ENCODE peak calls at places on chromosomes 5 and 9, in nine cellular contexts. One of them, this sample, is unnamed.

GRCh38 chr5:98474802-98475201 is 298.7 kb upstream of the RGMB start:
- DNase-seq in astrocyte of the spinal cord: no peak
- DNase-seq in fibroblast of pulmonary artery: peak; percentile 38
- DNase-seq in PC-3: no peak
- DNase-seq in neural progenitor cell: no peak
- DNase-seq in bronchial epithelial cell: no peak
- DNase-seq in psoas muscle: no peak
- DNase-seq in lower leg skin: no peak
- DNase-seq in ovary: no peak
- DNase-seq in this sample: no peak

GRCh38 chr9:93096811-93097382 is 880 bp downstream of the CARD19 start:
- DNase-seq in astrocyte of the spinal cord: no peak
- DNase-seq in bronchial epithelial cell: no peak
- DNase-seq in ovary: peak; percentile 63
- DNase-seq in lower leg skin: peak; percentile 88
- DNase-seq in PC-3: no peak
- DNase-seq in neural progenitor cell: no peak
- DNase-seq in psoas muscle: no peak
- DNase-seq in fibroblast of pulmonary artery: no peak
- DNase-seq in this sample: no peak

GRCh38 chr9:129399301-129399990 is 221.4 kb upstream of the IER5L start:
- DNase-seq in neural progenitor cell: no peak
- DNase-seq in bronchial epithelial cell: no peak
- DNase-seq in fibroblast of pulmonary artery: no peak
- DNase-seq in psoas muscle: peak; percentile 29
- DNase-seq in astrocyte of the spinal cord: no peak
- DNase-seq in PC-3: no peak
- DNase-seq in lower leg skin: no peak
- DNase-seq in ovary: peak; percentile 26
- DNase-seq in this sample: no peak

GRCh38 chr9:133906218-133906617 is 85.9 kb downstream of the VAV2 start:
- DNase-seq in astrocyte of the spinal cord: no peak
- DNase-seq in lower leg skin: no peak
- DNase-seq in PC-3: no peak
- DNase-seq in fibroblast of pulmonary artery: no peak
- DNase-seq in neural progenitor cell: no peak
- DNase-seq in bronchial epithelial cell: no peak
- DNase-seq in ovary: no peak
- DNase-seq in psoas muscle: no peak
- DNase-seq in this sample: no peak

GRCh38 chr9:123329329-123329955 is 26.6 kb upstream of the CRB2 start:
- DNase-seq in fibroblast of pulmonary artery: no peak
- DNase-seq in bronchial epithelial cell: peak; percentile 42
- DNase-seq in astrocyte of the spinal cord: no peak
- DNase-seq in PC-3: peak; percentile 63
- DNase-seq in lower leg skin: no peak
- DNase-seq in psoas muscle: no peak
- DNase-seq in neural progenitor cell: no peak
- DNase-seq in ovary: no peak
- DNase-seq in this sample: no peak

GRCh38 chr9:126471084-126471611 is 142.6 kb upstream of the LMX1B start:
- DNase-seq in fibroblast of pulmonary artery: peak; percentile 31
- DNase-seq in psoas muscle: peak; percentile 80
- DNase-seq in bronchial epithelial cell: no peak
- DNase-seq in PC-3: no peak
- DNase-seq in neural progenitor cell: no peak
- DNase-seq in astrocyte of the spinal cord: peak; percentile 46
- DNase-seq in lower leg skin: peak; percentile 95
- DNase-seq in ovary: no peak
- DNase-seq in this sample: no peak

GRCh38 chr9:13386935-13387667 is 107.6 kb upstream of the MPDZ start:
- DNase-seq in psoas muscle: no peak
- DNase-seq in astrocyte of the spinal cord: peak; percentile 86
- DNase-seq in fibroblast of pulmonary artery: peak; percentile 89
- DNase-seq in bronchial epithelial cell: no peak
- DNase-seq in neural progenitor cell: no peak
- DNase-seq in PC-3: no peak
- DNase-seq in lower leg skin: no peak
- DNase-seq in ovary: no peak
- DNase-seq in this sample: peak; percentile 88

GRCh38 chr5:76854644-76855043 is 4.8 kb downstream of the S100Z start:
- DNase-seq in bronchial epithelial cell: no peak
- DNase-seq in neural progenitor cell: no peak
- DNase-seq in psoas muscle: no peak
- DNase-seq in lower leg skin: no peak
- DNase-seq in fibroblast of pulmonary artery: no peak
- DNase-seq in PC-3: no peak
- DNase-seq in astrocyte of the spinal cord: no peak
- DNase-seq in ovary: no peak
- DNase-seq in this sample: no peak

GRCh38 chr9:93552923-93553322 is 23.5 kb upstream of the PHF2 start:
- DNase-seq in lower leg skin: no peak
- DNase-seq in fibroblast of pulmonary artery: no peak
- DNase-seq in ovary: no peak
- DNase-seq in psoas muscle: no peak
- DNase-seq in PC-3: no peak
- DNase-seq in bronchial epithelial cell: no peak
- DNase-seq in neural progenitor cell: no peak
- DNase-seq in astrocyte of the spinal cord: no peak
- DNase-seq in this sample: no peak

GRCh38 chr5:66144799-66145390 is 795 bp downstream of the SREK1 start:
- DNase-seq in astrocyte of the spinal cord: no peak
- DNase-seq in bronchial epithelial cell: no peak
- DNase-seq in psoas muscle: no peak
- DNase-seq in neural progenitor cell: no peak
- DNase-seq in fibroblast of pulmonary artery: no peak
- DNase-seq in lower leg skin: peak; percentile 94
- DNase-seq in ovary: no peak
- DNase-seq in PC-3: no peak
- DNase-seq in this sample: peak; percentile 12

GRCh38 chr9:98997580-98997979 is 53.9 kb downstream of the COL15A1 start:
- DNase-seq in fibroblast of pulmonary artery: peak; percentile 22
- DNase-seq in PC-3: no peak
- DNase-seq in neural progenitor cell: no peak
- DNase-seq in psoas muscle: no peak
- DNase-seq in ovary: no peak
- DNase-seq in lower leg skin: no peak
- DNase-seq in astrocyte of the spinal cord: peak; percentile 70
- DNase-seq in bronchial epithelial cell: no peak
- DNase-seq in this sample: no peak

GRCh38 chr5:100505984-100506670 is 29.0 kb upstream of the FAM174A start:
- DNase-seq in psoas muscle: no peak
- DNase-seq in neural progenitor cell: no peak
- DNase-seq in lower leg skin: no peak
- DNase-seq in bronchial epithelial cell: peak; percentile 96
- DNase-seq in PC-3: peak; percentile 95
- DNase-seq in ovary: no peak
- DNase-seq in fibroblast of pulmonary artery: peak; percentile 92
- DNase-seq in astrocyte of the spinal cord: peak; percentile 91
- DNase-seq in this sample: peak; percentile 84

DNA sequence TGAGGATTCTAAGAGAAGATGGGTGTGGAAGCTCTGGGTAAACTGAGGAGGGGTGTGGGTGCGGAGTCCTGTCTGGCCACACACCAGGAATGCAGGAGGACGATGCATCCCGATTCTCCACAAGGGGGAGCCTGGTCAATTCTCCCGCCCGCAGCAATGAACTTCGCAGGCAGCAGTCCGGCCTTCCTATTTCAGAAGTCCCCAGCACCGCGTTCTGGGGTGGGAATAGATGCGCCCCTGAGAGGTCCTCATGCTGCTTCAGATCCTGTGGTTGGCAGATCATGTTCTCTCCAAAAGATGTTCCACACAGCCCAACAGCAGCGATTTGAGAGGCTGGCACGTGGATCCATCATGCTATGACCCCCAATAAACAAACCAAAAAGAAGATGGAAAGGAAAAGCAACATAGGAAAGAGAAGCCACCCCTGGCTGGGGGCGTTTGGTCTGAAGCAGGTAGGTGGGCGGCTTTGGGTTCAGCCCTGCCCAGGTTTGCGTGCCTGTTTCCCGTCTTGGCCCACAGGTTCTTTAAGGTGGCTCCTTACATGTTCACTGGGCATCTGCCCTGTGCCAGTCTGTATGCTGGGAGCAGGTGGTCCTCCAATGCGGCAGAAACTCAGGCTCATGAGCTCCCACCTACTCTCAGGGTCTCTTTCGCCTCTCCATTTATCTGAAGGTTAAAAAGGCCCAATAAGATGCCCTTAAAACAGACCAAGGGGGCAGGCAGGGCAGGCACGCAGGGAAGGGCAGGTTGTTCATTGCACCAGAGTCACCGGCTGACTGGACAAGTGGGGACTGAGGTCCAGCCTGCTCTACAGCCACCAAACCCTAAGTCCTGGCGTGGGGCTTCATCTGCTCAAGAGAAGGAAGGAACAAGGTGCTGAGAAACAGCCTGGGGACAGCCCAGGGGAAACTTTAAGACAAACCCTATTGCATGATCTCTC is 171.6 kb downstream of the PAX5 start:
- DNase-seq in bronchial epithelial cell: peak; percentile 30
- DNase-seq in fibroblast of pulmonary artery: peak; percentile 53
- DNase-seq in PC-3: peak; percentile 41
- DNase-seq in neural progenitor cell: peak; percentile 42
- DNase-seq in psoas muscle: peak; percentile 30
- DNase-seq in astrocyte of the spinal cord: peak; percentile 27
- DNase-seq in ovary: no peak
- DNase-seq in lower leg skin: no peak
- DNase-seq in this sample: no peak
- TF ChIP-seq CTCF in bronchial epithelial cell: peak; percentile 87
- TF ChIP-seq CTCF in fibroblast of pulmonary artery: peak; percentile 73
- TF ChIP-seq CTCF in PC-3: peak; percentile 67
- TF ChIP-seq CTCF in neural progenitor cell: peak; percentile 66
- TF ChIP-seq CTCF in psoas muscle: peak; percentile 37
- TF ChIP-seq CTCF in astrocyte of the spinal cord: peak; percentile 86
- TF ChIP-seq CTCF in ovary: no peak
- TF ChIP-seq CTCF in lower leg skin: no peak
- TF ChIP-seq CTCF in this sample: peak; percentile 83

DNA sequence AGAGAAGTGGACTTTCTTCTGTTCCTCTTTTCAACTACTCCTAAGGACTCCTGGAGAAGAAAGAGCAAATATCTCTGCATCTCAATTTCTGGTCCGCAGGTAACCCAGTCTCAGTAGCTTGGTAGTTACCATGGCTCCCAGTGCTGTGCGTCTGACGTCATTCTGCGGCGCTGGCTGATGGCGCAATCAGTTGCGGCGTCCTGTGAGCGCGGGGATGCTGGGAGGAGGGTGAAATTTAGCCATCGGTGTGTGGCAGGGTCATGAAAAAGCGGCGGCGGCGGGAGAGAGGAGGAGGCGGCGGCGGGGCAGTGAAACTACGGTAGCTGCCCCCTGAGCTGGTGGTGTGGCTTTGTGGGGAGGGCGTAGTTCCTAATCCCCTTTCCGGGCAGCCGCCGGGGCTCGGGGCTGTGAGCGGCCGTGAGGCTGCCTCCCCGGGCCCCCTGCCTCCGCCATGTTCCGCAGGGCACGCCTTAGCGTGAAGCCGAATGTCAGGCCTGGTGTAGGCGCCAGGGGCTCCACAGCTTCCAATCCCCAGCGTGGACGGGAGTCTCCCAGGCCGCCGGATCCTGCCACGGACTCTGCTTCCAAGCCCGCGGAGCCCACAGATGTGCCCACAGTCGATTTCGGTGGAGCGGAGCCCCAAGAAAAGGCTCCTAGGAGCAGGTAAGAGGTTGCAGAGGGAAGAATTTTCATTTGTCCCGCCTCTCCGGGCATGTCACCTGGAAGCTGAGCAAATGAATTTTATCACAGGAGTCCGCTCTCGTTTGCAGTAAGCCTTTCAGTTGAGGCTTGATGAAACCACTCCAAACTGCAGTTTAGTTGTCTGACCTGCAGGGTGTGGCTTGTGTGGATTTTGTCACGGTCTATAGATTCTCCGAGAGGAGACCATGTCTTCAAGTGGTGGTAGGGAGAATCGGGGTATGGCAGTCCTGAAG is at the start of gene BDP1:
- DNase-seq in psoas muscle: peak; percentile 98
- DNase-seq in lower leg skin: peak; percentile 99
- DNase-seq in PC-3: peak; percentile 94
- DNase-seq in neural progenitor cell: peak; percentile 96
- DNase-seq in ovary: peak; percentile 97
- DNase-seq in astrocyte of the spinal cord: peak; percentile 95
- DNase-seq in bronchial epithelial cell: peak; percentile 88
- DNase-seq in fibroblast of pulmonary artery: peak; percentile 96
- DNase-seq in this sample: peak; percentile 92
- H3K4me3 ChIP-seq in psoas muscle: peak within 1 kb of the TSS; percentile 77
- H3K4me3 ChIP-seq in lower leg skin: peak within 1 kb of the TSS; percentile 87
- H3K4me3 ChIP-seq in PC-3: peak within 1 kb of the TSS; percentile 100
- H3K4me3 ChIP-seq in neural progenitor cell: peak within 1 kb of the TSS; percentile 74
- H3K4me3 ChIP-seq in ovary: peak within 1 kb of the TSS; percentile 59
- H3K4me3 ChIP-seq in astrocyte of the spinal cord: peak within 1 kb of the TSS; percentile 99
- H3K4me3 ChIP-seq in bronchial epithelial cell: peak within 1 kb of the TSS; percentile 90
- H3K4me3 ChIP-seq in fibroblast of pulmonary artery: peak within 1 kb of the TSS; percentile 99
- H3K4me3 ChIP-seq in this sample: peak within 1 kb of the TSS; percentile 98

GRCh38 chr5:2465383-2465782 is 286.1 kb downstream of the IRX2 start:
- DNase-seq in lower leg skin: no peak
- DNase-seq in ovary: no peak
- DNase-seq in psoas muscle: no peak
- DNase-seq in PC-3: no peak
- DNase-seq in astrocyte of the spinal cord: no peak
- DNase-seq in bronchial epithelial cell: no peak
- DNase-seq in neural progenitor cell: no peak
- DNase-seq in fibroblast of pulmonary artery: no peak
- DNase-seq in this sample: no peak
- TF ChIP-seq CTCF in lower leg skin: no peak
- TF ChIP-seq CTCF in ovary: no peak
- TF ChIP-seq CTCF in psoas muscle: no peak
- TF ChIP-seq CTCF in PC-3: no peak
- TF ChIP-seq CTCF in astrocyte of the spinal cord: no peak
- TF ChIP-seq CTCF in bronchial epithelial cell: no peak
- TF ChIP-seq CTCF in neural progenitor cell: no peak
- TF ChIP-seq CTCF in fibroblast of pulmonary artery: no peak
- TF ChIP-seq CTCF in this sample: no peak

DNA sequence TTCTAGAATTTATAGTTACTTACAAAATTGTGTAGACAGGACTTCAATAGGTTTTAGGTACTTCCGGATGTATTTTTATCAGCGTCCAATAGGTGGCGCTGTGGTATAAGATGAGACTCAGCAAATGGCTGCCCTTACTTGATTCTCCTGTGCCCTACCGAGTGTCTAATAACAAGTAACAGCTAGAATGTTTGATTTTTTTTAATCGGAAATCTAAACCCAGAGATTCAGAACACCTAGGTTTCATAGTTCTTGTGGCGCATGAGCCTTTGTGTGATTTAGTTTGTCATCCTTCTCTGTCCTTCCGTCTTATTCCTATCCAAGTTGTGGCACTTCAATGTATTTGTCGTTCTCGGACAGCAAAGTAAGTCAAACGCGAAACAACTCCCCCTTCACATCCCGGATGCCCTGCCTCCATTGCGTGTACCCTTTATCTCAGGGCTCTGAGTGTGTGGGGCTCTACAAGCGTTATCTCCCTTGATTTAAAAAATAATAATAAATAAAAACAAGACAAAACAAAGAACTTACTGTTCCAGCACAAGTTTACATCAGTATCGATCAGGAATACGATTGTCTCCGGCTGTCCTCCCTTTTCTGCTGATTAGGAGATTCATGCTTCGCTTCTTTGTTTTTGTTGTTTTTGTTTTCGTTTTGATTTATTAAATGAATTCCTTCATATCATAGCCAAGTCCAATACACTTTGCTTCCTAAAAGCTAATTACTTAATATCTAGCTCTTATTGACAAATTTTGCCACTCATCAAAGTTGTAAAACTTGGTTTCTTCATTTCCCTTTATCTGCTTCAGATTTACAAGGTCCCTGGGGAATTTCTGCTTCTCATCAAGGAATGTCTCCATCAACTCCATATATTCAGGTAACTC is 50.7 kb upstream of the SLC30A5 start:
- DNase-seq in lower leg skin: peak; percentile 89
- DNase-seq in bronchial epithelial cell: peak; percentile 85
- DNase-seq in psoas muscle: no peak
- DNase-seq in ovary: peak; percentile 73
- DNase-seq in astrocyte of the spinal cord: peak; percentile 95
- DNase-seq in fibroblast of pulmonary artery: peak; percentile 98
- DNase-seq in neural progenitor cell: peak; percentile 87
- DNase-seq in PC-3: peak; percentile 65
- DNase-seq in this sample: peak; percentile 94
- H3K4me3 ChIP-seq in lower leg skin: no peak overlapping the region
- H3K4me3 ChIP-seq in bronchial epithelial cell: peak overlapping the region; percentile 41
- H3K4me3 ChIP-seq in psoas muscle: peak overlapping the region; percentile 69
- H3K4me3 ChIP-seq in ovary: peak overlapping the region; percentile 43
- H3K4me3 ChIP-seq in astrocyte of the spinal cord: peak overlapping the region; percentile 44
- H3K4me3 ChIP-seq in fibroblast of pulmonary artery: peak overlapping the region; percentile 58
- H3K4me3 ChIP-seq in neural progenitor cell: peak overlapping the region; percentile 44
- H3K4me3 ChIP-seq in PC-3: peak overlapping the region; percentile 71
- H3K4me3 ChIP-seq in this sample: peak overlapping the region; percentile 38